ENCODE peak calls at places on chromosome 2, in six cellular contexts. One of them, this sample, is unnamed.

GRCh38 chr2:198220727-198221337 is 416.4 kb downstream of the PLCL1 start:
- DNase-seq in fibroblast of lung: no peak
- DNase-seq in stimulated activated CD4-positive, alpha-beta T cell treated with anti-CD3 and anti-CD28 coated beads, Interleukin-4, amount 100 ng/mL, for 1 hour: no peak
- DNase-seq in left ventricle myocardium inferior: no peak
- DNase-seq in neural crest cell: no peak
- DNase-seq in GM12865: no peak
- DNase-seq in this sample: no peak

GRCh38 chr2:25674003-25674362 is 606 bp upstream of the DTNB start:
- DNase-seq in GM12865: no peak
- DNase-seq in left ventricle myocardium inferior: no peak
- DNase-seq in stimulated activated CD4-positive, alpha-beta T cell treated with anti-CD3 and anti-CD28 coated beads, Interleukin-4, amount 100 ng/mL, for 1 hour: no peak
- DNase-seq in neural crest cell: no peak
- DNase-seq in fibroblast of lung: peak; percentile 10
- DNase-seq in this sample: no peak

GRCh38 chr2:75276093-75277055 is 77.1 kb upstream of the TACR1 start:
- DNase-seq in neural crest cell: no peak
- DNase-seq in GM12865: no peak
- DNase-seq in stimulated activated CD4-positive, alpha-beta T cell treated with anti-CD3 and anti-CD28 coated beads, Interleukin-4, amount 100 ng/mL, for 1 hour: no peak
- DNase-seq in left ventricle myocardium inferior: no peak
- DNase-seq in fibroblast of lung: peak; percentile 80
- DNase-seq in this sample: no peak

GRCh38 chr2:236621786-236622185 is 52.2 kb downstream of the ACKR3 start:
- DNase-seq in GM12865: no peak
- DNase-seq in left ventricle myocardium inferior: no peak
- DNase-seq in stimulated activated CD4-positive, alpha-beta T cell treated with anti-CD3 and anti-CD28 coated beads, Interleukin-4, amount 100 ng/mL, for 1 hour: no peak
- DNase-seq in neural crest cell: no peak
- DNase-seq in fibroblast of lung: no peak
- DNase-seq in this sample: no peak

GRCh38 chr2:95207111-95207961 is at the start of gene ZNF892:
- DNase-seq in stimulated activated CD4-positive, alpha-beta T cell treated with anti-CD3 and anti-CD28 coated beads, Interleukin-4, amount 100 ng/mL, for 1 hour: peak; percentile 83
- DNase-seq in GM12865: peak; percentile 88
- DNase-seq in left ventricle myocardium inferior: peak; percentile 93
- DNase-seq in fibroblast of lung: peak; percentile 91
- DNase-seq in neural crest cell: peak; percentile 90
- DNase-seq in this sample: peak; percentile 35

GRCh38 chr2:1136807-1137663 is 186.4 kb downstream of the SNTG2 start:
- DNase-seq in left ventricle myocardium inferior: no peak
- DNase-seq in stimulated activated CD4-positive, alpha-beta T cell treated with anti-CD3 and anti-CD28 coated beads, Interleukin-4, amount 100 ng/mL, for 1 hour: no peak
- DNase-seq in fibroblast of lung: no peak
- DNase-seq in neural crest cell: no peak
- DNase-seq in GM12865: no peak
- DNase-seq in this sample: no peak

GRCh38 chr2:165245081-165245480 is 5.9 kb downstream of the SCN2A start:
- DNase-seq in left ventricle myocardium inferior: no peak
- DNase-seq in neural crest cell: no peak
- DNase-seq in GM12865: no peak
- DNase-seq in stimulated activated CD4-positive, alpha-beta T cell treated with anti-CD3 and anti-CD28 coated beads, Interleukin-4, amount 100 ng/mL, for 1 hour: no peak
- DNase-seq in fibroblast of lung: no peak
- DNase-seq in this sample: no peak

GRCh38 chr2:207143474-207144190 is 22.1 kb downstream of the KLF7 start:
- DNase-seq in stimulated activated CD4-positive, alpha-beta T cell treated with anti-CD3 and anti-CD28 coated beads, Interleukin-4, amount 100 ng/mL, for 1 hour: peak; percentile 62
- DNase-seq in neural crest cell: peak; percentile 47
- DNase-seq in fibroblast of lung: peak; percentile 79
- DNase-seq in GM12865: peak; percentile 59
- DNase-seq in left ventricle myocardium inferior: peak; percentile 83
- DNase-seq in this sample: no peak

GRCh38 chr2:77629529-77629928 is 107.4 kb upstream of the LRRTM4 start:
- DNase-seq in left ventricle myocardium inferior: no peak
- DNase-seq in neural crest cell: peak; percentile 12
- DNase-seq in stimulated activated CD4-positive, alpha-beta T cell treated with anti-CD3 and anti-CD28 coated beads, Interleukin-4, amount 100 ng/mL, for 1 hour: no peak
- DNase-seq in GM12865: no peak
- DNase-seq in fibroblast of lung: no peak
- DNase-seq in this sample: no peak

GRCh38 chr2:28199995-28200394 is 192.7 kb upstream of the FOSL2 start:
- DNase-seq in stimulated activated CD4-positive, alpha-beta T cell treated with anti-CD3 and anti-CD28 coated beads, Interleukin-4, amount 100 ng/mL, for 1 hour: no peak
- DNase-seq in left ventricle myocardium inferior: no peak
- DNase-seq in neural crest cell: no peak
- DNase-seq in GM12865: no peak
- DNase-seq in fibroblast of lung: peak; percentile 5
- DNase-seq in this sample: no peak

This sample was measured in GOT3.